ENCODE peak calls at places on chromosomes 11 and 22, in five cellular contexts. L is astrocyte of the cerebellum; V is RWPE1; C is bronchial epithelial cell; R is CD4-positive, alpha-beta T cell. X is an unnamed sample.

GRCh38 chr22:35580351-35581022 is 36.6 kb downstream of the MB start:
- DNase-seq in L (no peak), V (no peak), C (no peak), R (no peak), X (no peak)

GRCh38 chr11:14118047-14118446 is 155.5 kb downstream of the SPON1 start:
- DNase-seq in L (no peak), V (no peak), C (no peak), R (no peak), X (no peak)

GRCh38 chr11:65434057-65434666 is 11.6 kb downstream of the NEAT1 start:
- DNase-seq in L (no peak), V (no peak), C (peak), R (no peak), X (no peak)

GRCh38 chr22:40196628-40197027 is 18.9 kb downstream of the TNRC6B start:
- DNase-seq in L (peak), V (peak), C (peak), R (no peak), X (peak)

GRCh38 chr11:7098235-7098832 is 9.5 kb downstream of the RBMXL2 start:
- DNase-seq in L (peak), V (peak), C (peak), R (no peak), X (no peak)

GRCh38 chr11:11789735-11790369 is 51.9 kb upstream of the USP47 start:
- DNase-seq in L (no peak), V (peak), C (peak), R (no peak), X (no peak)

GRCh38 chr11:71189768-71190315 is 62.5 kb downstream of the SHANK2 start:
- DNase-seq in L (no peak), V (no peak), C (no peak), R (no peak), X (no peak)

GRCh38 chr11:47369676-47370075 is 8.7 kb downstream of the SPI1 start:
- DNase-seq in L (no peak), V (no peak), C (no peak), R (no peak), X (no peak)

GRCh38 chr11:35927730-35928129 is 16.1 kb upstream of the LDLRAD3 start:
- DNase-seq in L (no peak), V (peak), C (peak), R (no peak), X (no peak)

GRCh38 chr11:130601141-130601540 is 152.7 kb downstream of the ADAMTS15 start:
- DNase-seq in L (peak), V (no peak), C (no peak), R (no peak), X (no peak)

GRCh38 chr11:67368621-67369020 is 4.8 kb downstream of the CLCF1 start:
- DNase-seq in L (no peak), V (no peak), C (no peak), R (no peak), X (no peak)

GRCh38 chr11:36165638-36166389 is 123.4 kb downstream of the COMMD9 start:
- DNase-seq in L (no peak), V (no peak), C (no peak), R (no peak), X (no peak)

GRCh38 chr11:70433038-70433437 is 34.7 kb downstream of the CTTN start:
- DNase-seq in L (no peak), V (no peak), C (no peak), R (no peak), X (no peak)

GRCh38 chr11:63908631-63909491 is 8.1 kb downstream of the RCOR2 start:
- DNase-seq in L (no peak), V (no peak), C (no peak), R (no peak), X (no peak)

GRCh38 chr11:75582935-75583709 is 21.1 kb downstream of the SERPINH1 start:
- DNase-seq in L (peak), V (peak), C (no peak), R (peak), X (no peak)
- TF ChIP-seq CTCF in L (peak), V (peak), C (no peak), R (no peak), X (peak)

GRCh38 chr22:38148252-38148651 is 33.4 kb downstream of the PLA2G6 start:
- DNase-seq in L (peak), V (peak), C (peak), R (no peak), X (peak)

GRCh38 chr22:38155703-38156102 is 25.9 kb downstream of the PLA2G6 start:
- DNase-seq in L (no peak), V (no peak), C (no peak), R (no peak), X (no peak)

DNA sequence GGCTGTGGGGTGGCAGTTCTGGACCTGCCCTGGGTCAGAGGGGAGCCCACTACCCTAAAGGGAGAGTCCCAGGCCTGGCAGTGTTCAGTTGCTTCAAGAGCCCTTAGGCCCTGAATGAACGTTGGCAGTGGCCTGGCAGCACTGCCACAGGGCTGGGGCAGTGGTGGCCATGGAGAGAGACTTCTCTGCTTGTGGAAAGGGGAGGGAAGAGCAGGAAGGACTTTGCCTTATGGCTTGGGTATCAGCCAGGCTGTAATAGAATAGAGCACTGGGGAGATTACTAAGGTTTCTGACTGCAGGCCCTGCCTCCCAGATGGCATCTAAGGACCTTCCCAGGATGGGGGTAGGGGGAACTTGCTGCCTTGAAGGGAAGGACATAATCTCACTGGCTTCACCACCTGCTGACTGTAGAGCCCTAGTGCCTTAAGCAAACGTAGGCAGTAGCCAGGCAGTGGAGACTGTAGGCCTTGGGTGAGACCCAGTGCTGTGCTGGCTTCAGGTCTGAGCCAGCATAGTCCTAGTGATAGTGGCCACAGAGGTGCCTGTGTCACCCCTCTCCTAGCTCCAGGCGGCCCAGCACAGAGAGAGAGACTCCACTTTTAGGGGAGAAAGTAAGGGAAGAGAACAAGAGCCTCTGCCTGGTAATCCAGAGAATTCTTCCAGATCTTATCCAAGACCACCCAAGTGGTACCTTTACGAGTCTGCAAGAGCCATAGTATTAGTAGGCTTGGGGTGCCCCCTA is 27.6 kb downstream of the PLA2G6 start:
- DNase-seq in L (no peak), V (no peak), C (no peak), R (no peak), X (no peak)
- TF ChIP-seq CTCF in L (peak), V (no peak), C (no peak), R (no peak), X (no peak)

GRCh38 chr11:127385071-127385470 is 384.5 kb upstream of the KIRREL3 start:
- DNase-seq in L (no peak), V (no peak), C (no peak), R (no peak), X (no peak)

GRCh38 chr11:127376316-127376715 is 375.7 kb upstream of the KIRREL3 start:
- DNase-seq in L (no peak), V (no peak), C (no peak), R (no peak), X (no peak)

GRCh38 chr11:127383026-127383425 is 382.5 kb upstream of the KIRREL3 start:
- DNase-seq in L (peak), V (no peak), C (no peak), R (no peak), X (no peak)

GRCh38 chr11:127381247-127381646 is 380.7 kb upstream of the KIRREL3 start:
- DNase-seq in L (no peak), V (no peak), C (no peak), R (no peak), X (no peak)
- TF ChIP-seq CTCF in L (no peak), V (no peak), C (no peak), R (no peak), X (no peak)

GRCh38 chr22:22422629-22423112 is 85.9 kb downstream of the ZNF280B start:
- DNase-seq in L (peak), V (peak), C (peak), R (peak), X (no peak)
- TF ChIP-seq CTCF in L (peak), V (peak), C (peak), R (peak), X (peak)

DNA sequence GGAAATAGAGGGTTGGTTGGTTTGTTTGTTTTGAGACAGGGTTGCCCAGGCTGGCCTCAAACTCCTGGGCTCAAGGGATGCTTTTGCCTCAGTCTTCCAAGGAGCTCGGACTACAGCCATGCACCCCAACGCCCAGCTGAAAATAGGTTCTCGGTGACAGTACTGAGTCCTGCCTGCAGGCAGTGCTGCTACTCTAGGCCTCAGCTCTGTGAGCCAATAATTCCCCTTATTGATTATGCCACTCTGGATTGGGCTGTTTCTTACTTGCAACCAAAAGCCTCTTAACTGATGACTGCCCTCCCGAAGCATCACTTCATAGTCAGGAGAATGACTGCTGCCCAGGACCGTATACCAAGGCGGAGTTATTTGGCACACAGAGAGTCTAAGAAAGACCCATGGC is 1.2 kb upstream of the C11orf16 start:
- DNase-seq in L (no peak), V (no peak), C (no peak), R (no peak), X (no peak)
- TF ChIP-seq CTCF in L (no peak), V (no peak), C (no peak), R (no peak), X (no peak)

GRCh38 chr22:47199949-47200272 is 437.5 kb downstream of the TBC1D22A start:
- DNase-seq in L (no peak), V (no peak), C (no peak), R (no peak), X (no peak)

GRCh38 chr22:47199261-47199948 is 437.0 kb downstream of the TBC1D22A start:
- DNase-seq in L (no peak), V (no peak), C (no peak), R (no peak), X (no peak)

GRCh38 chr22:47201186-47201995 is 438.9 kb downstream of the TBC1D22A start:
- DNase-seq in L (no peak), V (no peak), C (no peak), R (no peak), X (no peak)

GRCh38 chr22:47198801-47199251 is 436.4 kb downstream of the TBC1D22A start:
- DNase-seq in L (no peak), V (no peak), C (no peak), R (no peak), X (no peak)

GRCh38 chr22:47200273-47201051 is 438.0 kb downstream of the TBC1D22A start:
- DNase-seq in L (no peak), V (no peak), C (no peak), R (no peak), X (no peak)
- TF ChIP-seq CTCF in L (peak), V (no peak), C (no peak), R (no peak), X (no peak)

GRCh38 chr11:62805044-62805892 is at the start of gene NXF1:
- DNase-seq in L (peak), V (peak), C (peak), R (peak), X (peak)
- TF ChIP-seq CTCF in L (peak), V (no peak), C (no peak), R (no peak), X (peak)

X was measured in BJ.